ENCODE peak calls at places on chromosomes 1 and 21, in six cellular contexts. K is CD8-positive, alpha-beta T cell; T is C1 segment of cervical spinal cord; H is activated CD4-positive, alpha-beta T cell treated with anti-CD3 and anti-CD28 coated beads for 4 hours; X is D341Med; Z is CD4-positive, CD25-positive, alpha-beta regulatory T cell. E is an unnamed sample.

GRCh38 chr1:172697463-172698100 is 38.7 kb downstream of the FASLG start:
- DNase-seq in K (no peak), T (no peak), H (no peak), X (no peak), Z (no peak), E (no peak)

GRCh38 chr21:22575165-22575584 is 1577.0 kb downstream of the NCAM2 start:
- DNase-seq in K (no peak), T (no peak), H (no peak), X (peak), Z (no peak), E (no peak)

GRCh38 chr21:28543975-28544374 is 448.7 kb downstream of the LTN1 start:
- DNase-seq in K (no peak), T (no peak), H (no peak), X (no peak), Z (no peak), E (no peak)

GRCh38 chr1:24865168-24865567 is 64.9 kb downstream of the RUNX3 start:
- DNase-seq in K (no peak), T (no peak), H (no peak), X (no peak), Z (no peak), E (no peak)

GRCh38 chr1:112905420-112906154 is 50.4 kb downstream of the SLC16A1 start:
- DNase-seq in K (no peak), T (no peak), H (no peak), X (no peak), Z (no peak), E (no peak)

GRCh38 chr1:195664628-195665027 is 943.6 kb downstream of the KCNT2 start:
- DNase-seq in K (no peak), T (no peak), H (no peak), X (no peak), Z (no peak), E (no peak)

GRCh38 chr1:156870734-156871133 is 10.1 kb downstream of the NTRK1 start:
- DNase-seq in K (no peak), T (no peak), H (no peak), X (no peak), Z (no peak), E (no peak)

GRCh38 chr1:65799601-65800000 is 6.9 kb downstream of the PDE4B start:
- DNase-seq in K (no peak), T (no peak), H (no peak), X (no peak), Z (no peak), E (no peak)

GRCh38 chr1:185480545-185480944 is 163.5 kb upstream of the IVNS1ABP start:
- DNase-seq in K (no peak), T (no peak), H (no peak), X (no peak), Z (no peak), E (no peak)

GRCh38 chr1:63821650-63822049 is 47.8 kb downstream of the ROR1 start:
- DNase-seq in K (no peak), T (no peak), H (no peak), X (peak), Z (no peak), E (no peak)

GRCh38 chr1:59015708-59016107 is 231.9 kb upstream of the JUN start:
- DNase-seq in K (no peak), T (no peak), H (no peak), X (no peak), Z (no peak), E (no peak)

GRCh38 chr1:115198938-115199337 is 109.6 kb upstream of the TSPAN2 start:
- DNase-seq in K (no peak), T (no peak), H (no peak), X (no peak), Z (no peak), E (no peak)

GRCh38 chr1:223035724-223036478 is 107.1 kb downstream of the TLR5 start:
- DNase-seq in K (no peak), T (no peak), H (no peak), X (no peak), Z (no peak), E (no peak)

GRCh38 chr1:18946550-18947381 is 9.7 kb downstream of the IFFO2 start:
- DNase-seq in K (no peak), T (no peak), H (no peak), X (no peak), Z (no peak), E (no peak)

GRCh38 chr1:2950926-2951305 is 70.4 kb upstream of the ACTRT2 start:
- DNase-seq in K (no peak), T (no peak), H (no peak), X (no peak), Z (no peak), E (no peak)

GRCh38 chr1:92736395-92736794 is 48.5 kb downstream of the EVI5 start:
- DNase-seq in K (no peak), T (no peak), H (no peak), X (peak), Z (no peak), E (no peak)